ENCODE peak calls at places on chromosome 3, in nine cellular contexts. Q is endothelial cell of umbilical vein, T is ovary, Z is tibial nerve, B is vagina, E is transverse colon, H is GM12878, F is NB4, U is esophagus muscularis mucosa. P is an unnamed sample.

GRCh38 chr3:76372497-76372896 is 587.1 kb upstream of the ZNF717 start:
- DNase-seq in Q (no peak), E (no peak), H (no peak), Z (no peak), T (no peak), U (no peak), F (no peak), B (no peak), P (no peak)

GRCh38 chr3:190741788-190742187 is 120.7 kb downstream of the GMNC start:
- DNase-seq in U (no peak), Z (no peak), E (no peak), T (no peak), F (no peak), B (no peak), Q (no peak), H (no peak), P (no peak)

GRCh38 chr3:100053929-100054620 is 60.2 kb downstream of the FILIP1L start:
- DNase-seq in T (no peak), Z (no peak), E (no peak), F (no peak), H (no peak), Q (no peak), U (no peak), B (no peak), P (no peak)

GRCh38 chr3:81620813-81621212 is 140.6 kb downstream of the GBE1 start:
- DNase-seq in Q (no peak), T (no peak), Z (no peak), U (no peak), E (no peak), B (no peak), H (no peak), F (no peak), P (no peak)

GRCh38 chr3:141294848-141295247 is 63.2 kb downstream of the PXYLP1 start:
- DNase-seq in Q (peak), F (no peak), B (no peak), U (no peak), T (no peak), Z (no peak), E (no peak), H (no peak), P (no peak)

GRCh38 chr3:105137911-105138310 is 228.8 kb upstream of the ALCAM start:
- DNase-seq in H (no peak), Q (no peak), E (no peak), Z (no peak), F (no peak), U (no peak), B (no peak), T (no peak), P (no peak)

GRCh38 chr3:88030200-88030599 is 28.6 kb downstream of the CGGBP1 start:
- DNase-seq in H (no peak), Z (no peak), T (no peak), F (no peak), E (no peak), U (no peak), B (no peak), Q (peak), P (no peak)

GRCh38 chr3:120526011-120526870 is 69.9 kb upstream of the NDUFB4 start:
- DNase-seq in T (no peak), Q (no peak), U (no peak), Z (no peak), E (no peak), B (no peak), F (no peak), H (no peak), P (no peak)

GRCh38 chr3:39192490-39193092 is at the start of gene XIRP1:
- DNase-seq in U (no peak), B (no peak), F (no peak), E (no peak), Q (no peak), T (no peak), Z (no peak), H (no peak), P (no peak)

GRCh38 chr3:186105543-186105942 is 3.3 kb downstream of the ETV5 start:
- DNase-seq in H (no peak), E (no peak), Q (no peak), Z (no peak), T (no peak), B (no peak), F (peak), U (no peak), P (no peak)

GRCh38 chr3:16516695-16517481 is 3.4 kb upstream of the RFTN1 start:
- DNase-seq in F (no peak), H (no peak), B (no peak), E (no peak), Z (no peak), U (no peak), Q (peak), T (peak), P (no peak)

GRCh38 chr3:157531771-157532170 is 28.6 kb upstream of the VEPH1 start:
- DNase-seq in Q (peak), B (no peak), H (no peak), E (no peak), T (no peak), F (no peak), U (no peak), Z (no peak), P (no peak)

GRCh38 chr3:40768536-40768935 is 243.8 kb downstream of the ZNF621 start:
- DNase-seq in U (peak), E (no peak), T (no peak), H (no peak), Z (no peak), Q (no peak), F (no peak), B (no peak), P (no peak)

GRCh38 chr3:189392969-189393368 is 221.2 kb downstream of the TPRG1 start:
- DNase-seq in E (peak), B (no peak), Z (no peak), H (no peak), T (no peak), U (no peak), F (peak), Q (no peak), P (no peak)

GRCh38 chr3:107574650-107575049 is 51.9 kb downstream of the BBX start:
- DNase-seq in T (no peak), Z (no peak), U (no peak), H (no peak), F (peak), B (no peak), Q (peak), E (no peak), P (no peak)

GRCh38 chr3:53709256-53709655 is 137.0 kb downstream of the CHDH start:
- DNase-seq in Z (no peak), U (peak), H (no peak), F (no peak), E (no peak), B (no peak), Q (no peak), T (no peak), P (no peak)

GRCh38 chr3:188270423-188270972 is 116.5 kb downstream of the LPP start:
- DNase-seq in U (no peak), Q (peak), B (no peak), F (peak), T (no peak), E (no peak), H (no peak), Z (no peak), P (no peak)

GRCh38 chr3:45321607-45322391 is 66.6 kb upstream of the LARS2 start:
- DNase-seq in Q (no peak), U (no peak), H (no peak), E (no peak), T (no peak), B (peak), F (no peak), Z (no peak), P (no peak)

GRCh38 chr3:105513042-105513441 is 146.3 kb downstream of the ALCAM start:
- DNase-seq in Q (no peak), U (no peak), F (no peak), H (no peak), B (no peak), Z (no peak), E (no peak), T (no peak), P (no peak)

GRCh38 chr3:192802957-192803899 is 75.9 kb upstream of the FGF12 start:
- DNase-seq in B (no peak), U (no peak), E (no peak), Q (peak), T (no peak), F (peak), Z (no peak), H (no peak), P (no peak)

GRCh38 chr3:185685231-185686035 is 99.3 kb downstream of the SENP2 start:
- DNase-seq in T (no peak), Z (no peak), H (no peak), F (peak), E (no peak), Q (no peak), U (peak), B (no peak), P (no peak)

GRCh38 chr3:9183811-9184463 is 65.5 kb downstream of the SRGAP3 start:
- DNase-seq in F (no peak), T (no peak), B (no peak), H (no peak), U (no peak), Q (no peak), E (no peak), Z (no peak), P (no peak)

GRCh38 chr3:119731545-119732343 is 28.9 kb downstream of the CFAP91 start:
- DNase-seq in E (no peak), H (no peak), Q (peak), F (no peak), B (no peak), Z (no peak), T (no peak), U (no peak), P (no peak)

GRCh38 chr3:9339750-9340449 is 23.0 kb upstream of the THUMPD3 start:
- DNase-seq in B (no peak), H (no peak), F (no peak), E (no peak), U (no peak), T (no peak), Q (no peak), Z (no peak), P (no peak)

GRCh38 chr3:149542375-149543312 is 68.1 kb downstream of the TM4SF4 start:
- DNase-seq in Q (peak), T (no peak), F (no peak), B (no peak), Z (no peak), U (no peak), H (no peak), E (no peak), P (no peak)

GRCh38 chr3:141955163-141955562 is 78.7 kb downstream of the ATP1B3 start:
- DNase-seq in H (no peak), B (no peak), Z (no peak), U (no peak), Q (no peak), E (no peak), F (no peak), T (no peak), P (no peak)

GRCh38 chr3:197027151-197027895 is 2.3 kb downstream of the MELTF start:
- DNase-seq in Z (no peak), E (no peak), Q (no peak), H (no peak), T (peak), F (no peak), U (no peak), B (no peak), P (no peak)

GRCh38 chr3:145411605-145412004 is 749.4 kb downstream of the PLOD2 start:
- DNase-seq in Z (no peak), T (no peak), H (no peak), E (no peak), B (no peak), U (no peak), F (no peak), Q (no peak), P (no peak)

GRCh38 chr3:123028233-123028828 is 768 bp upstream of the SEMA5B start:
- DNase-seq in F (peak), Z (peak), B (no peak), Q (peak), H (no peak), U (no peak), E (peak), T (peak), P (no peak)

GRCh38 chr3:99637041-99637380 is 1.4 kb upstream of the COL8A1 start:
- DNase-seq in E (no peak), F (no peak), T (no peak), U (no peak), Z (no peak), B (no peak), Q (peak), H (no peak), P (no peak)

GRCh38 chr3:112134335-112135124 is 1.5 kb upstream of the GCSAM start:
- DNase-seq in U (no peak), F (no peak), B (no peak), T (no peak), Q (no peak), E (no peak), Z (no peak), H (no peak), P (no peak)
- TF ChIP-seq POLR2A in U (no peak), F (no peak), B (no peak), T (no peak), Q (no peak), E (no peak), Z (no peak), H (no peak), P (no peak)

DNA sequence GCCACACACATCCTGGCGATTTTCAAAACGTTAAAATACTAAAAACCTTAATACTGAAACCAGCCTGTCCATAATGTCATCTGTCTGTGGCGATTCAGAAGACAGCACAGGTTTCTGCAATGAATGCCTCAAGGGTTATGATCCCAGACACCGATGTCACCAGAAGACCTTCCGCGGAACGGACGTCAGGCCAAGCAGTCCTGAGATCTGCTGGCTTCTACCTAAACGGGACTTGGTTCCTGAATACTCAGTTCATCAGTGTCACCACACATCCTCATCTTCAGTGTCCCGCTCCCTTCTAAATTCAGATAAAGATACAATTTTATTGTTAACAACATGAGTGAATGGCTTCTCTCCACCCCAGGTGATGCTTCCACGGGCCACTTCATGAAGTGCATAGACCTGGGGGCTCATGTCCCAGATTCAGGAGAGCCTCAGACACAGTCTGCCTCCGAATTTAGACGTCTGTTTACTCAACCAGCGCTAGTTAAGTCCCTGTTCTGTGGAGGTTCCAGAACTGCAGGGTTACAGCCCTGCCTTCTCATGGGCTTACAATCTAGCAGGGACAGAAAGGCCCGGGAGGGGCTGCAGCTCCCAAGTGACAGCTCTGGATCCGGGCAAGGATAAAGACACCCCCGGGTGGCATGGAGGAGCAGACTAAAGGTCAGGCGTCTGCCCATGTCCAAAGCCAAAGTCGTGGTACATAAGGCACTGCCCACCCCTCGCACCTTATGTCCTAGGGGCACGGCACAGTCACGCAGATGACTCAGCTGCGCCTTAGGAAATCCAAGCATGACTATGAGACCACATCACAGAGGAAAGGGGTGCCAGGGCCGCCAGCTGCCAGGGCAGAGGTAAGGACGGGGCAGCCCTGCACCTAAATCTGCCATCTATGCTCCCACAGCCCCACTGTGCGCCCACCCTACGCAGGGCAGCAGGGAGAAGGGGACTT is 75.9 kb downstream of the VGLL4 start:
- DNase-seq in F (no peak), T (peak), H (no peak), Z (no peak), E (no peak), U (no peak), B (no peak), Q (peak), P (no peak)
- H3K4me3 ChIP-seq in F (no peak), T (no peak), H (no peak), Z (no peak), E (no peak), U (peak), B (peak), Q (peak), P (peak)

DNA sequence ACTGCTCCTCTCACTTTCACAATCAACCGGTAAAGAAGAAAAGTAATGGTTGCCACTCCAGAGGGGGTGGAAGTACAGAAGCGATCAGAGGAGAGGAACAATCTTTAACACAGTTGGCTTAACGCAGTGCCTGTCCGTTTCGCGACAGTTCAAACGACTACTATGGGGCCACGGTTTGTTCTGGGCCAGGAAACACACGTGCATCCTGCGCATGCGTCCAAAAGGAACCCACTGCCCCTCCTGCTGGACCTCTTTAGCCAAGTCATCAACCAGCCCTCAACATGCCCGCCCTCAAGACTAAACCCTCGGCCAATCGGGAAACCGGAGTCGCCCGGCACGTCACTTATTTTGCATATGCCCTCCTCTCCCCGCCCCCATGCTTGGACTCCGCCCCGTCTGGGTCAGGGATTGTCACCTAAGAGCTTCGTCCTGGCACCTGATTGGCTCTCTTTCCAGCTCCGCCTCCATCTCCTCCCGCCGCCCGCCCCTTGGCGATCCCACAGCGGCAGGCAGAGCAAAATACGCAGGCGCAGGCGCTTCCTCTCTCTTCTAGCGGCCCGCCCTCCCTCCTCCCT is 345 bp upstream of the CDV3 start:
- DNase-seq in H (peak), Q (peak), Z (peak), E (peak), F (peak), U (peak), T (peak), B (peak), P (no peak)
- TF ChIP-seq POLR2A in H (no peak), Q (peak), Z (peak), E (peak), F (peak), U (peak), T (peak), B (no peak), P (no peak)

GRCh38 chr3:67064105-67064504 is 66.0 kb downstream of the KBTBD8 start:
- DNase-seq in T (no peak), H (no peak), U (no peak), E (no peak), B (no peak), Q (peak), F (no peak), Z (no peak), P (no peak)

GRCh38 chr3:67067251-67067650 is 69.1 kb downstream of the KBTBD8 start:
- DNase-seq in Z (no peak), T (no peak), H (no peak), B (no peak), U (no peak), F (no peak), Q (no peak), E (no peak), P (no peak)
- H3K4me3 ChIP-seq in Z (no peak), T (no peak), H (no peak), B (no peak), U (no peak), F (no peak), Q (no peak), E (no peak), P (no peak)

P was measured in esophagus squamous epithelium.